ENCODE peak calls at places on chromosome 12, in ten cellular contexts. Y is breast epithelium; B is neural progenitor cell; E is vagina; U is mammary epithelial cell; L is upper lobe of right lung; I is GM23248; P is mesenchymal stem cell; X is CD4-positive, alpha-beta memory T cell; C is CD8-positive, alpha-beta memory T cell. Q is an unnamed sample.
A peak's percentile ranks its signal among the peaks of the same experiment; 100 is the strongest.

GRCh38 chr12:122421815-122422737 is at the start of gene CLIP1:
- DNase-seq in Y (peak; percentile 54), B (peak; percentile 86), E (no peak), U (peak; percentile 68), L (peak; percentile 88), I (peak; percentile 88), P (peak; percentile 77), X (peak; percentile 71), C (peak; percentile 51), Q (peak; percentile 52)

GRCh38 chr12:53221203-53222076 is 10.6 kb downstream of the RARG start:
- DNase-seq in Y (peak; percentile 62), B (peak; percentile 94), E (no peak), U (peak; percentile 46), L (peak; percentile 92), I (peak; percentile 88), P (peak; percentile 78), X (peak; percentile 63), C (peak; percentile 56), Q (no peak)

GRCh38 chr12:30823140-30823669 is 68.5 kb upstream of the CAPRIN2 start:
- DNase-seq in Y (no peak), B (peak; percentile 59), E (no peak), U (no peak), L (peak; percentile 72), I (peak; percentile 51), P (peak; percentile 62), X (no peak), C (no peak), Q (peak; percentile 21)

GRCh38 chr12:108645686-108646596 is 12.2 kb upstream of the SELPLG start:
- DNase-seq in Y (no peak), B (no peak), E (no peak), U (no peak), L (no peak), I (no peak), P (no peak), X (no peak), C (no peak), Q (no peak)

GRCh38 chr12:131101006-131101405 is 147.3 kb downstream of the ADGRD1 start:
- DNase-seq in Y (no peak), B (no peak), E (no peak), U (no peak), L (peak; percentile 34), I (no peak), P (no peak), X (no peak), C (no peak), Q (no peak)

GRCh38 chr12:52748578-52748977 is 28.6 kb downstream of the KRT76 start:
- DNase-seq in Y (no peak), B (no peak), E (no peak), U (no peak), L (no peak), I (no peak), P (no peak), X (no peak), C (no peak), Q (no peak)

GRCh38 chr12:11861864-11862600 is 208.7 kb upstream of the BCL2L14 start:
- DNase-seq in Y (no peak), B (peak; percentile 49), E (no peak), U (no peak), L (no peak), I (no peak), P (no peak), X (no peak), C (no peak), Q (no peak)

GRCh38 chr12:58529897-58530296 is 390.4 kb downstream of the LRIG3 start:
- DNase-seq in Y (no peak), B (no peak), E (no peak), U (peak; percentile 84), L (no peak), I (peak; percentile 94), P (peak; percentile 92), X (no peak), C (no peak), Q (no peak)

GRCh38 chr12:75660805-75661404 is 149.5 kb upstream of the KRR1 start:
- DNase-seq in Y (no peak), B (no peak), E (no peak), U (peak; percentile 89), L (no peak), I (peak; percentile 78), P (peak; percentile 68), X (no peak), C (no peak), Q (no peak)

GRCh38 chr12:90098132-90098779 is 389.6 kb upstream of the ATP2B1 start:
- DNase-seq in Y (no peak), B (peak; percentile 52), E (no peak), U (no peak), L (no peak), I (peak; percentile 20), P (no peak), X (no peak), C (no peak), Q (no peak)

GRCh38 chr12:112126000-112126431 is 656 bp downstream of the TRAFD1 start:
- DNase-seq in Y (no peak), B (peak; percentile 35), E (no peak), U (no peak), L (no peak), I (no peak), P (peak; percentile 26), X (no peak), C (no peak), Q (no peak)

GRCh38 chr12:7032990-7033389 is 14.7 kb upstream of the LPCAT3 start:
- DNase-seq in Y (no peak), B (no peak), E (no peak), U (no peak), L (no peak), I (no peak), P (no peak), X (no peak), C (no peak), Q (no peak)

GRCh38 chr12:75759842-75760260 is 248.4 kb upstream of the KRR1 start:
- DNase-seq in Y (no peak), B (no peak), E (no peak), U (peak; percentile 95), L (no peak), I (peak; percentile 86), P (peak; percentile 59), X (no peak), C (no peak), Q (no peak)

GRCh38 chr12:68899251-68899771 is 33.7 kb downstream of the CPM start:
- DNase-seq in Y (no peak), B (no peak), E (no peak), U (peak; percentile 67), L (peak; percentile 69), I (peak; percentile 97), P (peak; percentile 10), X (no peak), C (no peak), Q (no peak)

GRCh38 chr12:104242546-104243206 is 27.1 kb downstream of the TXNRD1 start:
- DNase-seq in Y (no peak), B (no peak), E (no peak), U (no peak), L (no peak), I (no peak), P (no peak), X (no peak), C (no peak), Q (no peak)

GRCh38 chr12:118061011-118061875 is at the start of gene WSB2:
- DNase-seq in Y (peak; percentile 64), B (peak; percentile 64), E (no peak), U (peak; percentile 26), L (peak; percentile 92), I (peak; percentile 73), P (peak; percentile 57), X (peak; percentile 57), C (peak; percentile 50), Q (peak; percentile 84)

GRCh38 chr12:55797550-55797949 is 20.0 kb downstream of the SARNP start:
- DNase-seq in Y (no peak), B (no peak), E (no peak), U (no peak), L (no peak), I (no peak), P (peak; percentile 65), X (no peak), C (no peak), Q (no peak)

GRCh38 chr12:55797068-55797467 is 20.5 kb downstream of the SARNP start:
- DNase-seq in Y (no peak), B (peak; percentile 78), E (no peak), U (peak; percentile 13), L (no peak), I (peak; percentile 59), P (peak; percentile 62), X (no peak), C (no peak), Q (no peak)

GRCh38 chr12:55795950-55796349 is 21.6 kb downstream of the SARNP start:
- DNase-seq in Y (no peak), B (no peak), E (no peak), U (no peak), L (no peak), I (no peak), P (no peak), X (no peak), C (no peak), Q (no peak)
- H3K36me3 ChIP-seq in Y (peaks cover 19% of the 10 kb centered on the region), B (peaks cover 31% of the 10 kb centered on the region), E (peaks cover 65% of the 10 kb centered on the region), U (peaks cover 45% of the 10 kb centered on the region), L (peaks cover 90% of the 10 kb centered on the region), I (peaks cover 68% of the 10 kb centered on the region), P (peaks cover 91% of the 10 kb centered on the region), X (peaks cover 67% of the 10 kb centered on the region), C (peaks cover 55% of the 10 kb centered on the region), Q (peaks cover 19% of the 10 kb centered on the region)

DNA sequence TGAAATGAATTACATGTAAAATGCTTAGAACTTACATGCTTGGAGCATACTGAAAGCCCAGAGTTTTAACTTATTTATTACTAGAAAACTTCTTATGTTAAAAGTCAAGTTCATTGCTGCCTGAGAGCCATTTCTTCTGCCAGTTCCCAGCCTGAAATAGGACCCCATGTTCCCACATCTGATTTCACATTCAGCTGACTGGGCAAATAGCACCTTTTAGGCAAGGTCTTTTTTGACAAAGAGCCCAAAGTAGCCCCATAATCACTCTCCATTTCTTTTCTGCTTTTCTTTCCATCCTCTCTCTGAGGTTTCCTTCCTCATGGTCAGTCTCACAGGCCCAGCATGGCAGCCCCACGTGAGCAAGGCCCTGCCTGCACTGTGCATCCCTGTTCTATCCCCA is 1.1 kb upstream of the ARPC3 start:
- DNase-seq in Y (no peak), B (no peak), E (no peak), U (no peak), L (no peak), I (no peak), P (no peak), X (no peak), C (no peak), Q (no peak)
- H3K36me3 ChIP-seq in Y (no peaks in the 10 kb centered on the region), B (peaks cover 13% of the 10 kb centered on the region), E (peaks cover 19% of the 10 kb centered on the region), U (peaks cover 4% of the 10 kb centered on the region), L (peaks cover 47% of the 10 kb centered on the region), I (peaks cover 6% of the 10 kb centered on the region), P (peaks cover 35% of the 10 kb centered on the region), X (no peaks in the 10 kb centered on the region), C (peaks cover 22% of the 10 kb centered on the region), Q (no peaks in the 10 kb centered on the region)

GRCh38 chr12:50720085-50720484 is 43.8 kb upstream of the ATF1 start:
- DNase-seq in Y (no peak), B (no peak), E (no peak), U (no peak), L (no peak), I (peak; percentile 59), P (no peak), X (no peak), C (no peak), Q (no peak)
- H3K36me3 ChIP-seq in Y (no peaks in the 10 kb centered on the region), B (peaks cover 3% of the 10 kb centered on the region), E (peaks cover 78% of the 10 kb centered on the region), U (peaks cover 39% of the 10 kb centered on the region), L (peaks cover 81% of the 10 kb centered on the region), I (peaks cover 37% of the 10 kb centered on the region), P (peaks cover 63% of the 10 kb centered on the region), X (peaks cover 59% of the 10 kb centered on the region), C (peaks cover 39% of the 10 kb centered on the region), Q (peaks cover 91% of the 10 kb centered on the region)

DNA sequence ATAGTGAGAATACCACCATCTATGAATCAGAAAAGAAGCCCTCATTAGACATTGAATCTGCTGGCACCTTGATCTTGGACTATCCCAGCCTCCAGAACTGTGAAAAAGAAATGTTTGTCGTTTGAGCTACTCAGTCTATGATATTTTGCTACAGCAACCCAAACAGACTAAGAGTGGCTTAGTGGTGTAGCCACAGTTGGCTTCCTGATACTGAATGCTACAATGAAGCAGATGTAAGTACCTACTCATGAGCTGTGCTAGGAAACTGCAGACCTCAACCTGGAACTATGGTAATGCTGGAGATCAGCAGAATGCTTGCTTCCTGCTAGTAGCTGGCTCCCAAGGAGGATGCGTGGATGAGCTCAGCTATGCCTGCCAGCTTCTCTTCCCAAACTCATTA is 268.6 kb upstream of the CRY1 start:
- DNase-seq in Y (no peak), B (no peak), E (no peak), U (no peak), L (no peak), I (no peak), P (no peak), X (no peak), C (no peak), Q (no peak)
- H3K36me3 ChIP-seq in Y (no peaks in the 10 kb centered on the region), B (no peaks in the 10 kb centered on the region), E (no peaks in the 10 kb centered on the region), U (no peaks in the 10 kb centered on the region), L (no peaks in the 10 kb centered on the region), I (no peaks in the 10 kb centered on the region), P (no peaks in the 10 kb centered on the region), X (no peaks in the 10 kb centered on the region), C (no peaks in the 10 kb centered on the region), Q (no peaks in the 10 kb centered on the region)

Q was measured in tibial nerve.